ENCODE peak calls at places on chromosomes 4 and X, in eight cellular contexts. One of them, this sample, is unnamed.

GRCh38 chr4:41069268-41069667 is 145.1 kb downstream of the APBB2 start:
- DNase-seq in stimulated activated naive CD4-positive, alpha-beta T cell: no peak
- DNase-seq in activated CD8-positive, alpha-beta memory T cell treated with anti-CD3 and anti-CD28 coated beads, Interleukin-2, amount 50 U/mL, for 48 hours: no peak
- DNase-seq in ELR: no peak
- DNase-seq in brain microvascular endothelial cell: no peak
- DNase-seq in occipital lobe: no peak
- DNase-seq in activated T-helper 1 cell treated with anti-CD3 and anti-CD28 coated beads, Interleukin-2, amount 50 U/mL, for 16 hours: no peak
- DNase-seq in heart right ventricle: no peak
- DNase-seq in this sample: no peak

GRCh38 chr4:110840221-110840654 is 217.4 kb upstream of the PITX2 start:
- DNase-seq in activated CD8-positive, alpha-beta memory T cell treated with anti-CD3 and anti-CD28 coated beads, Interleukin-2, amount 50 U/mL, for 48 hours: no peak
- DNase-seq in stimulated activated naive CD4-positive, alpha-beta T cell: no peak
- DNase-seq in brain microvascular endothelial cell: no peak
- DNase-seq in heart right ventricle: no peak
- DNase-seq in occipital lobe: no peak
- DNase-seq in activated T-helper 1 cell treated with anti-CD3 and anti-CD28 coated beads, Interleukin-2, amount 50 U/mL, for 16 hours: no peak
- DNase-seq in ELR: peak; percentile 53
- DNase-seq in this sample: no peak

GRCh38 chrX:8815460-8816065 is 14.4 kb upstream of the FAM9A start:
- DNase-seq in activated CD8-positive, alpha-beta memory T cell treated with anti-CD3 and anti-CD28 coated beads, Interleukin-2, amount 50 U/mL, for 48 hours: no peak
- DNase-seq in heart right ventricle: peak; percentile 13
- DNase-seq in stimulated activated naive CD4-positive, alpha-beta T cell: peak; percentile 38
- DNase-seq in ELR: peak; percentile 66
- DNase-seq in occipital lobe: no peak
- DNase-seq in brain microvascular endothelial cell: peak; percentile 52
- DNase-seq in activated T-helper 1 cell treated with anti-CD3 and anti-CD28 coated beads, Interleukin-2, amount 50 U/mL, for 16 hours: no peak
- DNase-seq in this sample: no peak

GRCh38 chrX:68794486-68794885 is 34.3 kb upstream of the EFNB1 start:
- DNase-seq in ELR: no peak
- DNase-seq in activated T-helper 1 cell treated with anti-CD3 and anti-CD28 coated beads, Interleukin-2, amount 50 U/mL, for 16 hours: no peak
- DNase-seq in stimulated activated naive CD4-positive, alpha-beta T cell: no peak
- DNase-seq in heart right ventricle: no peak
- DNase-seq in brain microvascular endothelial cell: no peak
- DNase-seq in activated CD8-positive, alpha-beta memory T cell treated with anti-CD3 and anti-CD28 coated beads, Interleukin-2, amount 50 U/mL, for 48 hours: no peak
- DNase-seq in occipital lobe: no peak
- DNase-seq in this sample: peak; percentile 42

GRCh38 chrX:120769576-120770341 is 105.9 kb downstream of the CT47B1 start:
- DNase-seq in heart right ventricle: peak; percentile 4
- DNase-seq in ELR: peak; percentile 69
- DNase-seq in activated T-helper 1 cell treated with anti-CD3 and anti-CD28 coated beads, Interleukin-2, amount 50 U/mL, for 16 hours: no peak
- DNase-seq in activated CD8-positive, alpha-beta memory T cell treated with anti-CD3 and anti-CD28 coated beads, Interleukin-2, amount 50 U/mL, for 48 hours: no peak
- DNase-seq in stimulated activated naive CD4-positive, alpha-beta T cell: peak; percentile 14
- DNase-seq in brain microvascular endothelial cell: peak; percentile 22
- DNase-seq in occipital lobe: no peak
- DNase-seq in this sample: no peak

GRCh38 chrX:26586570-26586969 is 370.6 kb downstream of the MAGEB5 start:
- DNase-seq in activated T-helper 1 cell treated with anti-CD3 and anti-CD28 coated beads, Interleukin-2, amount 50 U/mL, for 16 hours: no peak
- DNase-seq in occipital lobe: no peak
- DNase-seq in stimulated activated naive CD4-positive, alpha-beta T cell: no peak
- DNase-seq in activated CD8-positive, alpha-beta memory T cell treated with anti-CD3 and anti-CD28 coated beads, Interleukin-2, amount 50 U/mL, for 48 hours: no peak
- DNase-seq in heart right ventricle: no peak
- DNase-seq in ELR: no peak
- DNase-seq in brain microvascular endothelial cell: no peak
- DNase-seq in this sample: no peak

GRCh38 chr4:151438154-151438553 is 29.2 kb downstream of the FHIP1A start:
- DNase-seq in heart right ventricle: no peak
- DNase-seq in brain microvascular endothelial cell: no peak
- DNase-seq in activated CD8-positive, alpha-beta memory T cell treated with anti-CD3 and anti-CD28 coated beads, Interleukin-2, amount 50 U/mL, for 48 hours: no peak
- DNase-seq in ELR: no peak
- DNase-seq in stimulated activated naive CD4-positive, alpha-beta T cell: no peak
- DNase-seq in activated T-helper 1 cell treated with anti-CD3 and anti-CD28 coated beads, Interleukin-2, amount 50 U/mL, for 16 hours: no peak
- DNase-seq in occipital lobe: no peak
- DNase-seq in this sample: no peak

GRCh38 chrX:20347486-20347885 is 80.8 kb upstream of the RPS6KA3 start:
- DNase-seq in stimulated activated naive CD4-positive, alpha-beta T cell: no peak
- DNase-seq in activated T-helper 1 cell treated with anti-CD3 and anti-CD28 coated beads, Interleukin-2, amount 50 U/mL, for 16 hours: no peak
- DNase-seq in activated CD8-positive, alpha-beta memory T cell treated with anti-CD3 and anti-CD28 coated beads, Interleukin-2, amount 50 U/mL, for 48 hours: no peak
- DNase-seq in brain microvascular endothelial cell: peak; percentile 5
- DNase-seq in heart right ventricle: no peak
- DNase-seq in occipital lobe: no peak
- DNase-seq in ELR: no peak
- DNase-seq in this sample: no peak

GRCh38 chr4:108772402-108772801 is 9.5 kb upstream of the ETNPPL start:
- DNase-seq in heart right ventricle: peak; percentile 7
- DNase-seq in stimulated activated naive CD4-positive, alpha-beta T cell: no peak
- DNase-seq in activated T-helper 1 cell treated with anti-CD3 and anti-CD28 coated beads, Interleukin-2, amount 50 U/mL, for 16 hours: no peak
- DNase-seq in activated CD8-positive, alpha-beta memory T cell treated with anti-CD3 and anti-CD28 coated beads, Interleukin-2, amount 50 U/mL, for 48 hours: no peak
- DNase-seq in brain microvascular endothelial cell: no peak
- DNase-seq in ELR: no peak
- DNase-seq in occipital lobe: no peak
- DNase-seq in this sample: peak; percentile 91

GRCh38 chr4:71860643-71861042 is 76.8 kb upstream of the GC start:
- DNase-seq in ELR: peak; percentile 55
- DNase-seq in occipital lobe: no peak
- DNase-seq in activated CD8-positive, alpha-beta memory T cell treated with anti-CD3 and anti-CD28 coated beads, Interleukin-2, amount 50 U/mL, for 48 hours: no peak
- DNase-seq in brain microvascular endothelial cell: no peak
- DNase-seq in activated T-helper 1 cell treated with anti-CD3 and anti-CD28 coated beads, Interleukin-2, amount 50 U/mL, for 16 hours: no peak
- DNase-seq in heart right ventricle: no peak
- DNase-seq in stimulated activated naive CD4-positive, alpha-beta T cell: no peak
- DNase-seq in this sample: no peak

GRCh38 chr4:40399578-40399977 is 64.4 kb downstream of the CHRNA9 start:
- DNase-seq in brain microvascular endothelial cell: no peak
- DNase-seq in activated T-helper 1 cell treated with anti-CD3 and anti-CD28 coated beads, Interleukin-2, amount 50 U/mL, for 16 hours: no peak
- DNase-seq in occipital lobe: no peak
- DNase-seq in activated CD8-positive, alpha-beta memory T cell treated with anti-CD3 and anti-CD28 coated beads, Interleukin-2, amount 50 U/mL, for 48 hours: no peak
- DNase-seq in stimulated activated naive CD4-positive, alpha-beta T cell: no peak
- DNase-seq in heart right ventricle: no peak
- DNase-seq in ELR: no peak
- DNase-seq in this sample: no peak

GRCh38 chr4:128688025-128688721 is 121.3 kb upstream of the JADE1 start:
- DNase-seq in brain microvascular endothelial cell: no peak
- DNase-seq in occipital lobe: no peak
- DNase-seq in ELR: no peak
- DNase-seq in stimulated activated naive CD4-positive, alpha-beta T cell: no peak
- DNase-seq in activated CD8-positive, alpha-beta memory T cell treated with anti-CD3 and anti-CD28 coated beads, Interleukin-2, amount 50 U/mL, for 48 hours: no peak
- DNase-seq in heart right ventricle: no peak
- DNase-seq in activated T-helper 1 cell treated with anti-CD3 and anti-CD28 coated beads, Interleukin-2, amount 50 U/mL, for 16 hours: no peak
- DNase-seq in this sample: no peak

GRCh38 chr4:185186769-185187168 is 17.0 kb downstream of the CFAP97 start:
- DNase-seq in brain microvascular endothelial cell: no peak
- DNase-seq in stimulated activated naive CD4-positive, alpha-beta T cell: no peak
- DNase-seq in activated T-helper 1 cell treated with anti-CD3 and anti-CD28 coated beads, Interleukin-2, amount 50 U/mL, for 16 hours: no peak
- DNase-seq in heart right ventricle: no peak
- DNase-seq in ELR: no peak
- DNase-seq in activated CD8-positive, alpha-beta memory T cell treated with anti-CD3 and anti-CD28 coated beads, Interleukin-2, amount 50 U/mL, for 48 hours: no peak
- DNase-seq in occipital lobe: no peak
- DNase-seq in this sample: no peak

GRCh38 chr4:7552466-7552865 is 117.7 kb upstream of the PSAPL1 start:
- DNase-seq in activated CD8-positive, alpha-beta memory T cell treated with anti-CD3 and anti-CD28 coated beads, Interleukin-2, amount 50 U/mL, for 48 hours: no peak
- DNase-seq in ELR: no peak
- DNase-seq in brain microvascular endothelial cell: no peak
- DNase-seq in heart right ventricle: no peak
- DNase-seq in occipital lobe: no peak
- DNase-seq in stimulated activated naive CD4-positive, alpha-beta T cell: no peak
- DNase-seq in activated T-helper 1 cell treated with anti-CD3 and anti-CD28 coated beads, Interleukin-2, amount 50 U/mL, for 16 hours: no peak
- DNase-seq in this sample: no peak

GRCh38 chrX:13741695-13742094 is 7.1 kb downstream of the OFD1 start:
- DNase-seq in heart right ventricle: no peak
- DNase-seq in activated T-helper 1 cell treated with anti-CD3 and anti-CD28 coated beads, Interleukin-2, amount 50 U/mL, for 16 hours: no peak
- DNase-seq in brain microvascular endothelial cell: no peak
- DNase-seq in stimulated activated naive CD4-positive, alpha-beta T cell: no peak
- DNase-seq in occipital lobe: no peak
- DNase-seq in ELR: no peak
- DNase-seq in activated CD8-positive, alpha-beta memory T cell treated with anti-CD3 and anti-CD28 coated beads, Interleukin-2, amount 50 U/mL, for 48 hours: no peak
- DNase-seq in this sample: no peak

GRCh38 chrX:39762266-39762841 is 335.4 kb downstream of the BCOR start:
- DNase-seq in brain microvascular endothelial cell: peak; percentile 91
- DNase-seq in heart right ventricle: no peak
- DNase-seq in occipital lobe: no peak
- DNase-seq in activated CD8-positive, alpha-beta memory T cell treated with anti-CD3 and anti-CD28 coated beads, Interleukin-2, amount 50 U/mL, for 48 hours: no peak
- DNase-seq in ELR: peak; percentile 68
- DNase-seq in stimulated activated naive CD4-positive, alpha-beta T cell: no peak
- DNase-seq in activated T-helper 1 cell treated with anti-CD3 and anti-CD28 coated beads, Interleukin-2, amount 50 U/mL, for 16 hours: no peak
- DNase-seq in this sample: no peak

GRCh38 chr4:146415829-146416228 is 105.9 kb downstream of the SLC10A7 start:
- DNase-seq in activated T-helper 1 cell treated with anti-CD3 and anti-CD28 coated beads, Interleukin-2, amount 50 U/mL, for 16 hours: no peak
- DNase-seq in ELR: no peak
- DNase-seq in activated CD8-positive, alpha-beta memory T cell treated with anti-CD3 and anti-CD28 coated beads, Interleukin-2, amount 50 U/mL, for 48 hours: no peak
- DNase-seq in brain microvascular endothelial cell: no peak
- DNase-seq in stimulated activated naive CD4-positive, alpha-beta T cell: no peak
- DNase-seq in occipital lobe: no peak
- DNase-seq in heart right ventricle: no peak
- DNase-seq in this sample: no peak

GRCh38 chr4:17468638-17469221 is 43.2 kb downstream of the QDPR start:
- DNase-seq in stimulated activated naive CD4-positive, alpha-beta T cell: no peak
- DNase-seq in activated CD8-positive, alpha-beta memory T cell treated with anti-CD3 and anti-CD28 coated beads, Interleukin-2, amount 50 U/mL, for 48 hours: no peak
- DNase-seq in heart right ventricle: peak; percentile 15
- DNase-seq in occipital lobe: no peak
- DNase-seq in ELR: peak; percentile 61
- DNase-seq in activated T-helper 1 cell treated with anti-CD3 and anti-CD28 coated beads, Interleukin-2, amount 50 U/mL, for 16 hours: no peak
- DNase-seq in brain microvascular endothelial cell: peak; percentile 20
- DNase-seq in this sample: no peak

GRCh38 chr4:39664828-39665731 is 26.4 kb upstream of the SMIM14 start:
- DNase-seq in heart right ventricle: no peak
- DNase-seq in stimulated activated naive CD4-positive, alpha-beta T cell: no peak
- DNase-seq in occipital lobe: no peak
- DNase-seq in activated T-helper 1 cell treated with anti-CD3 and anti-CD28 coated beads, Interleukin-2, amount 50 U/mL, for 16 hours: no peak
- DNase-seq in activated CD8-positive, alpha-beta memory T cell treated with anti-CD3 and anti-CD28 coated beads, Interleukin-2, amount 50 U/mL, for 48 hours: no peak
- DNase-seq in brain microvascular endothelial cell: peak; percentile 28
- DNase-seq in ELR: peak; percentile 61
- DNase-seq in this sample: no peak

GRCh38 chrX:81201692-81202412 is at the start of the genes HMGN5 and SH3BGRL:
- DNase-seq in ELR: peak; percentile 87
- DNase-seq in heart right ventricle: peak; percentile 80
- DNase-seq in activated CD8-positive, alpha-beta memory T cell treated with anti-CD3 and anti-CD28 coated beads, Interleukin-2, amount 50 U/mL, for 48 hours: peak; percentile 71
- DNase-seq in brain microvascular endothelial cell: peak; percentile 82
- DNase-seq in stimulated activated naive CD4-positive, alpha-beta T cell: peak; percentile 76
- DNase-seq in activated T-helper 1 cell treated with anti-CD3 and anti-CD28 coated beads, Interleukin-2, amount 50 U/mL, for 16 hours: peak; percentile 38
- DNase-seq in occipital lobe: peak; percentile 56
- DNase-seq in this sample: peak; percentile 69

GRCh38 chr4:110793381-110793801 is 170.5 kb upstream of the PITX2 start:
- DNase-seq in activated CD8-positive, alpha-beta memory T cell treated with anti-CD3 and anti-CD28 coated beads, Interleukin-2, amount 50 U/mL, for 48 hours: no peak
- DNase-seq in ELR: peak; percentile 33
- DNase-seq in occipital lobe: no peak
- DNase-seq in heart right ventricle: no peak
- DNase-seq in stimulated activated naive CD4-positive, alpha-beta T cell: no peak
- DNase-seq in activated T-helper 1 cell treated with anti-CD3 and anti-CD28 coated beads, Interleukin-2, amount 50 U/mL, for 16 hours: no peak
- DNase-seq in brain microvascular endothelial cell: peak; percentile 29
- DNase-seq in this sample: no peak

GRCh38 chr4:147088141-147088540 is 142.5 kb upstream of the TTC29 start:
- DNase-seq in brain microvascular endothelial cell: no peak
- DNase-seq in occipital lobe: no peak
- DNase-seq in activated T-helper 1 cell treated with anti-CD3 and anti-CD28 coated beads, Interleukin-2, amount 50 U/mL, for 16 hours: no peak
- DNase-seq in stimulated activated naive CD4-positive, alpha-beta T cell: no peak
- DNase-seq in ELR: no peak
- DNase-seq in activated CD8-positive, alpha-beta memory T cell treated with anti-CD3 and anti-CD28 coated beads, Interleukin-2, amount 50 U/mL, for 48 hours: no peak
- DNase-seq in heart right ventricle: no peak
- DNase-seq in this sample: no peak

GRCh38 chr4:181745933-181746627 is 497.1 kb upstream of the TENM3 start:
- DNase-seq in stimulated activated naive CD4-positive, alpha-beta T cell: no peak
- DNase-seq in brain microvascular endothelial cell: no peak
- DNase-seq in activated CD8-positive, alpha-beta memory T cell treated with anti-CD3 and anti-CD28 coated beads, Interleukin-2, amount 50 U/mL, for 48 hours: no peak
- DNase-seq in heart right ventricle: no peak
- DNase-seq in occipital lobe: no peak
- DNase-seq in activated T-helper 1 cell treated with anti-CD3 and anti-CD28 coated beads, Interleukin-2, amount 50 U/mL, for 16 hours: no peak
- DNase-seq in ELR: peak; percentile 29
- DNase-seq in this sample: no peak

GRCh38 chrX:104113237-104113965 is 1.1 kb downstream of the ZCCHC18 start:
- DNase-seq in activated CD8-positive, alpha-beta memory T cell treated with anti-CD3 and anti-CD28 coated beads, Interleukin-2, amount 50 U/mL, for 48 hours: peak; percentile 67
- DNase-seq in ELR: peak; percentile 71
- DNase-seq in heart right ventricle: peak; percentile 24
- DNase-seq in activated T-helper 1 cell treated with anti-CD3 and anti-CD28 coated beads, Interleukin-2, amount 50 U/mL, for 16 hours: peak; percentile 23
- DNase-seq in stimulated activated naive CD4-positive, alpha-beta T cell: peak; percentile 20
- DNase-seq in occipital lobe: peak; percentile 46
- DNase-seq in brain microvascular endothelial cell: peak; percentile 42
- DNase-seq in this sample: peak; percentile 43

GRCh38 chr4:30717208-30718020 is 2.8 kb upstream of the PCDH7 start:
- DNase-seq in ELR: peak; percentile 86
- DNase-seq in activated CD8-positive, alpha-beta memory T cell treated with anti-CD3 and anti-CD28 coated beads, Interleukin-2, amount 50 U/mL, for 48 hours: peak; percentile 52
- DNase-seq in occipital lobe: peak; percentile 78
- DNase-seq in activated T-helper 1 cell treated with anti-CD3 and anti-CD28 coated beads, Interleukin-2, amount 50 U/mL, for 16 hours: no peak
- DNase-seq in heart right ventricle: peak; percentile 24
- DNase-seq in stimulated activated naive CD4-positive, alpha-beta T cell: peak; percentile 25
- DNase-seq in brain microvascular endothelial cell: peak; percentile 42
- DNase-seq in this sample: peak; percentile 47

GRCh38 chr4:24912252-24913098 is at the start of gene CCDC149:
- DNase-seq in heart right ventricle: peak; percentile 70
- DNase-seq in activated T-helper 1 cell treated with anti-CD3 and anti-CD28 coated beads, Interleukin-2, amount 50 U/mL, for 16 hours: no peak
- DNase-seq in stimulated activated naive CD4-positive, alpha-beta T cell: no peak
- DNase-seq in ELR: peak; percentile 68
- DNase-seq in activated CD8-positive, alpha-beta memory T cell treated with anti-CD3 and anti-CD28 coated beads, Interleukin-2, amount 50 U/mL, for 48 hours: no peak
- DNase-seq in brain microvascular endothelial cell: peak; percentile 25
- DNase-seq in occipital lobe: peak; percentile 26
- DNase-seq in this sample: peak; percentile 91

GRCh38 chrX:75911716-75912115 is 126.7 kb upstream of the MAGEE2 start:
- DNase-seq in stimulated activated naive CD4-positive, alpha-beta T cell: no peak
- DNase-seq in heart right ventricle: no peak
- DNase-seq in activated CD8-positive, alpha-beta memory T cell treated with anti-CD3 and anti-CD28 coated beads, Interleukin-2, amount 50 U/mL, for 48 hours: no peak
- DNase-seq in brain microvascular endothelial cell: no peak
- DNase-seq in activated T-helper 1 cell treated with anti-CD3 and anti-CD28 coated beads, Interleukin-2, amount 50 U/mL, for 16 hours: no peak
- DNase-seq in occipital lobe: no peak
- DNase-seq in ELR: no peak
- DNase-seq in this sample: no peak

GRCh38 chr4:166003811-166004210 is 130.8 kb downstream of the TLL1 start:
- DNase-seq in activated CD8-positive, alpha-beta memory T cell treated with anti-CD3 and anti-CD28 coated beads, Interleukin-2, amount 50 U/mL, for 48 hours: no peak
- DNase-seq in ELR: peak; percentile 25
- DNase-seq in heart right ventricle: no peak
- DNase-seq in occipital lobe: no peak
- DNase-seq in brain microvascular endothelial cell: no peak
- DNase-seq in activated T-helper 1 cell treated with anti-CD3 and anti-CD28 coated beads, Interleukin-2, amount 50 U/mL, for 16 hours: no peak
- DNase-seq in stimulated activated naive CD4-positive, alpha-beta T cell: no peak
- DNase-seq in this sample: no peak

GRCh38 chrX:2474280-2474962 is 26.4 kb downstream of the DHRSX start:
- DNase-seq in activated T-helper 1 cell treated with anti-CD3 and anti-CD28 coated beads, Interleukin-2, amount 50 U/mL, for 16 hours: no peak
- DNase-seq in stimulated activated naive CD4-positive, alpha-beta T cell: no peak
- DNase-seq in brain microvascular endothelial cell: no peak
- DNase-seq in activated CD8-positive, alpha-beta memory T cell treated with anti-CD3 and anti-CD28 coated beads, Interleukin-2, amount 50 U/mL, for 48 hours: no peak
- DNase-seq in occipital lobe: no peak
- DNase-seq in ELR: no peak
- DNase-seq in heart right ventricle: no peak
- DNase-seq in this sample: no peak